ENCODE peak calls at places on chromosomes 16 and 17, in eight cellular contexts. One of them, this sample, is unnamed.

GRCh38 chr16:88973007-88973410 is 4.0 kb downstream of the CBFA2T3 start:
- DNase-seq in body of pancreas: no peak
- DNase-seq in heart left ventricle: no peak
- DNase-seq in A549: no peak
- DNase-seq in left ventricle myocardium inferior: no peak
- DNase-seq in dorsolateral prefrontal cortex: no peak
- DNase-seq in IMR-90: no peak
- DNase-seq in hepatocyte: peak; percentile 27
- DNase-seq in this sample: no peak

GRCh38 chr16:84484579-84485254 is 19.7 kb downstream of the MEAK7 start:
- DNase-seq in body of pancreas: no peak
- DNase-seq in heart left ventricle: peak; percentile 53
- DNase-seq in A549: peak; percentile 47
- DNase-seq in left ventricle myocardium inferior: peak; percentile 62
- DNase-seq in dorsolateral prefrontal cortex: peak; percentile 89
- DNase-seq in IMR-90: peak; percentile 74
- DNase-seq in hepatocyte: peak; percentile 70
- DNase-seq in this sample: no peak

GRCh38 chr17:1800240-1800639 is 29.5 kb downstream of the SMYD4 start:
- DNase-seq in body of pancreas: no peak
- DNase-seq in heart left ventricle: peak; percentile 79
- DNase-seq in A549: no peak
- DNase-seq in left ventricle myocardium inferior: peak; percentile 57
- DNase-seq in dorsolateral prefrontal cortex: no peak
- DNase-seq in IMR-90: no peak
- DNase-seq in hepatocyte: no peak
- DNase-seq in this sample: no peak

GRCh38 chr16:1858189-1858588 is 13.8 kb downstream of the MEIOB start:
- DNase-seq in body of pancreas: no peak
- DNase-seq in heart left ventricle: no peak
- DNase-seq in A549: no peak
- DNase-seq in left ventricle myocardium inferior: no peak
- DNase-seq in dorsolateral prefrontal cortex: no peak
- DNase-seq in IMR-90: no peak
- DNase-seq in hepatocyte: no peak
- DNase-seq in this sample: no peak

GRCh38 chr17:73286863-73287296 is 24.9 kb downstream of the CDC42EP4 start:
- DNase-seq in body of pancreas: peak; percentile 30
- DNase-seq in heart left ventricle: peak; percentile 59
- DNase-seq in A549: no peak
- DNase-seq in left ventricle myocardium inferior: no peak
- DNase-seq in dorsolateral prefrontal cortex: no peak
- DNase-seq in IMR-90: peak; percentile 41
- DNase-seq in hepatocyte: no peak
- DNase-seq in this sample: no peak

GRCh38 chr16:80369559-80369958 is 171.2 kb upstream of the DYNLRB2 start:
- DNase-seq in body of pancreas: peak; percentile 16
- DNase-seq in heart left ventricle: no peak
- DNase-seq in A549: peak; percentile 31
- DNase-seq in left ventricle myocardium inferior: no peak
- DNase-seq in dorsolateral prefrontal cortex: peak; percentile 38
- DNase-seq in IMR-90: peak; percentile 60
- DNase-seq in hepatocyte: peak; percentile 74
- DNase-seq in this sample: no peak

GRCh38 chr17:27402943-27403342 is 53.3 kb upstream of the KSR1 start:
- DNase-seq in body of pancreas: no peak
- DNase-seq in heart left ventricle: no peak
- DNase-seq in A549: no peak
- DNase-seq in left ventricle myocardium inferior: no peak
- DNase-seq in dorsolateral prefrontal cortex: no peak
- DNase-seq in IMR-90: no peak
- DNase-seq in hepatocyte: no peak
- DNase-seq in this sample: no peak

GRCh38 chr17:36611345-36612072 is 10.1 kb downstream of the MRM1 start:
- DNase-seq in body of pancreas: no peak
- DNase-seq in heart left ventricle: no peak
- DNase-seq in A549: no peak
- DNase-seq in left ventricle myocardium inferior: no peak
- DNase-seq in dorsolateral prefrontal cortex: no peak
- DNase-seq in IMR-90: peak; percentile 85
- DNase-seq in hepatocyte: peak; percentile 48
- DNase-seq in this sample: no peak

GRCh38 chr17:22703204-22703603 is 1010.9 kb downstream of the KCNJ18 start:
- DNase-seq in body of pancreas: no peak
- DNase-seq in heart left ventricle: no peak
- DNase-seq in A549: no peak
- DNase-seq in left ventricle myocardium inferior: no peak
- DNase-seq in dorsolateral prefrontal cortex: no peak
- DNase-seq in IMR-90: no peak
- DNase-seq in hepatocyte: no peak
- DNase-seq in this sample: no peak

GRCh38 chr17:82356028-82356427 is 3.0 kb upstream of the TEX19 start:
- DNase-seq in body of pancreas: no peak
- DNase-seq in heart left ventricle: no peak
- DNase-seq in A549: no peak
- DNase-seq in left ventricle myocardium inferior: no peak
- DNase-seq in dorsolateral prefrontal cortex: no peak
- DNase-seq in IMR-90: no peak
- DNase-seq in hepatocyte: no peak
- DNase-seq in this sample: peak; percentile 42

GRCh38 chr17:57388326-57388725 is 132.0 kb downstream of the MSI2 start:
- DNase-seq in body of pancreas: no peak
- DNase-seq in heart left ventricle: no peak
- DNase-seq in A549: no peak
- DNase-seq in left ventricle myocardium inferior: no peak
- DNase-seq in dorsolateral prefrontal cortex: no peak
- DNase-seq in IMR-90: no peak
- DNase-seq in hepatocyte: no peak
- DNase-seq in this sample: no peak

GRCh38 chr17:17672453-17673368 is 8.5 kb upstream of the RAI1 start:
- DNase-seq in body of pancreas: no peak
- DNase-seq in heart left ventricle: no peak
- DNase-seq in A549: no peak
- DNase-seq in left ventricle myocardium inferior: no peak
- DNase-seq in dorsolateral prefrontal cortex: no peak
- DNase-seq in IMR-90: no peak
- DNase-seq in hepatocyte: no peak
- DNase-seq in this sample: no peak

GRCh38 chr17:46766493-46767491 is 51.7 kb downstream of the WNT3 start:
- DNase-seq in body of pancreas: no peak
- DNase-seq in heart left ventricle: no peak
- DNase-seq in A549: no peak
- DNase-seq in left ventricle myocardium inferior: no peak
- DNase-seq in dorsolateral prefrontal cortex: peak; percentile 6
- DNase-seq in IMR-90: no peak
- DNase-seq in hepatocyte: no peak
- DNase-seq in this sample: no peak

GRCh38 chr17:77735341-77736206 is 222.9 kb upstream of the TNRC6C start:
- DNase-seq in body of pancreas: no peak
- DNase-seq in heart left ventricle: peak; percentile 74
- DNase-seq in A549: no peak
- DNase-seq in left ventricle myocardium inferior: peak; percentile 69
- DNase-seq in dorsolateral prefrontal cortex: no peak
- DNase-seq in IMR-90: no peak
- DNase-seq in hepatocyte: peak; percentile 72
- DNase-seq in this sample: no peak

GRCh38 chr17:57783338-57783742 is 38.2 kb upstream of the CCDC182 start:
- DNase-seq in body of pancreas: peak; percentile 67
- DNase-seq in heart left ventricle: peak; percentile 71
- DNase-seq in A549: peak; percentile 84
- DNase-seq in left ventricle myocardium inferior: peak; percentile 70
- DNase-seq in dorsolateral prefrontal cortex: peak; percentile 66
- DNase-seq in IMR-90: peak; percentile 5
- DNase-seq in hepatocyte: peak; percentile 82
- DNase-seq in this sample: no peak

GRCh38 chr16:81527477-81528178 is 83.0 kb downstream of the CMIP start:
- DNase-seq in body of pancreas: no peak
- DNase-seq in heart left ventricle: no peak
- DNase-seq in A549: no peak
- DNase-seq in left ventricle myocardium inferior: no peak
- DNase-seq in dorsolateral prefrontal cortex: no peak
- DNase-seq in IMR-90: no peak
- DNase-seq in hepatocyte: no peak
- DNase-seq in this sample: no peak

GRCh38 chr16:59330030-59330670 is 596.0 kb upstream of the GOT2 start:
- DNase-seq in body of pancreas: no peak
- DNase-seq in heart left ventricle: no peak
- DNase-seq in A549: no peak
- DNase-seq in left ventricle myocardium inferior: no peak
- DNase-seq in dorsolateral prefrontal cortex: no peak
- DNase-seq in IMR-90: peak; percentile 7
- DNase-seq in hepatocyte: no peak
- DNase-seq in this sample: no peak

GRCh38 chr17:9768381-9768934 is 22.9 kb downstream of the DHRS7C start:
- DNase-seq in body of pancreas: no peak
- DNase-seq in heart left ventricle: no peak
- DNase-seq in A549: peak; percentile 55
- DNase-seq in left ventricle myocardium inferior: no peak
- DNase-seq in dorsolateral prefrontal cortex: no peak
- DNase-seq in IMR-90: peak; percentile 16
- DNase-seq in hepatocyte: peak; percentile 43
- DNase-seq in this sample: no peak

GRCh38 chr16:81497690-81498089 is 53.1 kb downstream of the CMIP start:
- DNase-seq in body of pancreas: no peak
- DNase-seq in heart left ventricle: peak; percentile 13
- DNase-seq in A549: no peak
- DNase-seq in left ventricle myocardium inferior: no peak
- DNase-seq in dorsolateral prefrontal cortex: no peak
- DNase-seq in IMR-90: no peak
- DNase-seq in hepatocyte: no peak
- DNase-seq in this sample: no peak

GRCh38 chr16:64469906-64470702 is 651.8 kb downstream of the CDH11 start:
- DNase-seq in body of pancreas: no peak
- DNase-seq in heart left ventricle: peak; percentile 48
- DNase-seq in A549: no peak
- DNase-seq in left ventricle myocardium inferior: peak; percentile 28
- DNase-seq in dorsolateral prefrontal cortex: no peak
- DNase-seq in IMR-90: no peak
- DNase-seq in hepatocyte: no peak
- DNase-seq in this sample: no peak
- TF ChIP-seq CTCF in body of pancreas: no peak
- TF ChIP-seq CTCF in heart left ventricle: no peak
- TF ChIP-seq CTCF in A549: no peak
- TF ChIP-seq CTCF in left ventricle myocardium inferior: peak; percentile 43
- TF ChIP-seq CTCF in dorsolateral prefrontal cortex: no peak
- TF ChIP-seq CTCF in IMR-90: peak; percentile 20
- TF ChIP-seq CTCF in hepatocyte: peak; percentile 18
- TF ChIP-seq CTCF in this sample: peak; percentile 33

GRCh38 chr16:54936086-54936978 is 5.7 kb downstream of the IRX5 start:
- DNase-seq in body of pancreas: no peak
- DNase-seq in heart left ventricle: peak; percentile 49
- DNase-seq in A549: no peak
- DNase-seq in left ventricle myocardium inferior: no peak
- DNase-seq in dorsolateral prefrontal cortex: no peak
- DNase-seq in IMR-90: no peak
- DNase-seq in hepatocyte: peak; percentile 56
- DNase-seq in this sample: no peak

GRCh38 chr16:54933281-54934150 is 2.9 kb downstream of the IRX5 start:
- DNase-seq in body of pancreas: no peak
- DNase-seq in heart left ventricle: no peak
- DNase-seq in A549: no peak
- DNase-seq in left ventricle myocardium inferior: no peak
- DNase-seq in dorsolateral prefrontal cortex: no peak
- DNase-seq in IMR-90: no peak
- DNase-seq in hepatocyte: no peak
- DNase-seq in this sample: no peak

GRCh38 chr16:54932737-54933254 is 2.1 kb downstream of the IRX5 start:
- DNase-seq in body of pancreas: no peak
- DNase-seq in heart left ventricle: peak; percentile 28
- DNase-seq in A549: no peak
- DNase-seq in left ventricle myocardium inferior: no peak
- DNase-seq in dorsolateral prefrontal cortex: no peak
- DNase-seq in IMR-90: no peak
- DNase-seq in hepatocyte: no peak
- DNase-seq in this sample: no peak

GRCh38 chr16:54935411-54936085 is 4.9 kb downstream of the IRX5 start:
- DNase-seq in body of pancreas: no peak
- DNase-seq in heart left ventricle: no peak
- DNase-seq in A549: no peak
- DNase-seq in left ventricle myocardium inferior: no peak
- DNase-seq in dorsolateral prefrontal cortex: no peak
- DNase-seq in IMR-90: no peak
- DNase-seq in hepatocyte: no peak
- DNase-seq in this sample: no peak

GRCh38 chr16:54934536-54935410 is 4.1 kb downstream of the IRX5 start:
- DNase-seq in body of pancreas: no peak
- DNase-seq in heart left ventricle: peak; percentile 35
- DNase-seq in A549: no peak
- DNase-seq in left ventricle myocardium inferior: no peak
- DNase-seq in dorsolateral prefrontal cortex: no peak
- DNase-seq in IMR-90: no peak
- DNase-seq in hepatocyte: peak; percentile 30
- DNase-seq in this sample: no peak
- TF ChIP-seq CTCF in body of pancreas: no peak
- TF ChIP-seq CTCF in heart left ventricle: no peak
- TF ChIP-seq CTCF in A549: no peak
- TF ChIP-seq CTCF in left ventricle myocardium inferior: peak; percentile 28
- TF ChIP-seq CTCF in dorsolateral prefrontal cortex: peak; percentile 36
- TF ChIP-seq CTCF in IMR-90: no peak
- TF ChIP-seq CTCF in hepatocyte: peak; percentile 49
- TF ChIP-seq CTCF in this sample: peak; percentile 29

GRCh38 chr16:31335431-31335830 is 19.5 kb upstream of the ITGAX start:
- DNase-seq in body of pancreas: no peak
- DNase-seq in heart left ventricle: no peak
- DNase-seq in A549: no peak
- DNase-seq in left ventricle myocardium inferior: no peak
- DNase-seq in dorsolateral prefrontal cortex: no peak
- DNase-seq in IMR-90: no peak
- DNase-seq in hepatocyte: peak; percentile 13
- DNase-seq in this sample: no peak

GRCh38 chr16:31332544-31332943 is 22.4 kb upstream of the ITGAX start:
- DNase-seq in body of pancreas: no peak
- DNase-seq in heart left ventricle: no peak
- DNase-seq in A549: no peak
- DNase-seq in left ventricle myocardium inferior: no peak
- DNase-seq in dorsolateral prefrontal cortex: no peak
- DNase-seq in IMR-90: no peak
- DNase-seq in hepatocyte: no peak
- DNase-seq in this sample: no peak

GRCh38 chr16:31334934-31335333 is 20.0 kb upstream of the ITGAX start:
- DNase-seq in body of pancreas: no peak
- DNase-seq in heart left ventricle: no peak
- DNase-seq in A549: no peak
- DNase-seq in left ventricle myocardium inferior: no peak
- DNase-seq in dorsolateral prefrontal cortex: no peak
- DNase-seq in IMR-90: no peak
- DNase-seq in hepatocyte: no peak
- DNase-seq in this sample: no peak

GRCh38 chr16:31331807-31332301 is 23.1 kb upstream of the ITGAX start:
- DNase-seq in body of pancreas: no peak
- DNase-seq in heart left ventricle: no peak
- DNase-seq in A549: no peak
- DNase-seq in left ventricle myocardium inferior: no peak
- DNase-seq in dorsolateral prefrontal cortex: peak; percentile 27
- DNase-seq in IMR-90: no peak
- DNase-seq in hepatocyte: no peak
- DNase-seq in this sample: no peak

GRCh38 chr16:31333686-31334649 is 21.0 kb upstream of the ITGAX start:
- DNase-seq in body of pancreas: no peak
- DNase-seq in heart left ventricle: no peak
- DNase-seq in A549: peak; percentile 42
- DNase-seq in left ventricle myocardium inferior: no peak
- DNase-seq in dorsolateral prefrontal cortex: no peak
- DNase-seq in IMR-90: peak; percentile 13
- DNase-seq in hepatocyte: peak; percentile 45
- DNase-seq in this sample: no peak
- TF ChIP-seq CTCF in body of pancreas: peak; percentile 17
- TF ChIP-seq CTCF in heart left ventricle: no peak
- TF ChIP-seq CTCF in A549: peak; percentile 51
- TF ChIP-seq CTCF in left ventricle myocardium inferior: peak; percentile 43
- TF ChIP-seq CTCF in dorsolateral prefrontal cortex: no peak
- TF ChIP-seq CTCF in IMR-90: no peak
- TF ChIP-seq CTCF in hepatocyte: peak; percentile 32
- TF ChIP-seq CTCF in this sample: peak; percentile 60

GRCh38 chr17:15977894-15978293 is 21.6 kb downstream of the ZSWIM7 start:
- DNase-seq in body of pancreas: no peak
- DNase-seq in heart left ventricle: no peak
- DNase-seq in A549: no peak
- DNase-seq in left ventricle myocardium inferior: no peak
- DNase-seq in dorsolateral prefrontal cortex: no peak
- DNase-seq in IMR-90: no peak
- DNase-seq in hepatocyte: no peak
- DNase-seq in this sample: no peak
- TF ChIP-seq CTCF in body of pancreas: no peak
- TF ChIP-seq CTCF in heart left ventricle: no peak
- TF ChIP-seq CTCF in A549: no peak
- TF ChIP-seq CTCF in left ventricle myocardium inferior: no peak
- TF ChIP-seq CTCF in dorsolateral prefrontal cortex: no peak
- TF ChIP-seq CTCF in IMR-90: no peak
- TF ChIP-seq CTCF in hepatocyte: no peak
- TF ChIP-seq CTCF in this sample: no peak